ENCODE peak calls at places on chromosome 19, in five cellular contexts. K is H54; V is fibroblast of mammary gland; C is AG09319; G is effector memory CD4-positive, alpha-beta T cell. S is an unnamed sample.

GRCh38 chr19:19081642-19082151 is 17.9 kb downstream of the SLC25A42 start:
- DNase-seq in K (no peak), V (peak; percentile 59), C (no peak), G (no peak), S (no peak)

GRCh38 chr19:45547965-45548609 is 36.5 kb downstream of the OPA3 start:
- DNase-seq in K (peak; percentile 61), V (peak; percentile 58), C (no peak), G (no peak), S (no peak)

GRCh38 chr19:2154587-2155075 is 3.3 kb upstream of the AP3D1 start:
- DNase-seq in K (no peak), V (peak; percentile 57), C (no peak), G (no peak), S (no peak)

GRCh38 chr19:53538378-53539109 is 599 bp downstream of the ZNF331 start:
- DNase-seq in K (no peak), V (no peak), C (no peak), G (no peak), S (no peak)

GRCh38 chr19:38211206-38211605 is 12.8 kb downstream of the DPF1 start:
- DNase-seq in K (no peak), V (no peak), C (no peak), G (no peak), S (no peak)

GRCh38 chr19:38527466-38528136 is 90.2 kb downstream of the MAP4K1 start:
- DNase-seq in K (no peak), V (no peak), C (no peak), G (no peak), S (no peak)

GRCh38 chr19:1097810-1098176 is 2.6 kb upstream of the POLR2E start:
- DNase-seq in K (no peak), V (no peak), C (no peak), G (no peak), S (no peak)

GRCh38 chr19:3098515-3099346 is 4.6 kb downstream of the GNA11 start:
- DNase-seq in K (no peak), V (peak; percentile 30), C (no peak), G (no peak), S (no peak)

GRCh38 chr19:13150187-13150918 is at the start of the genes IER2 and STX10:
- DNase-seq in K (peak; percentile 78), V (peak; percentile 92), C (peak; percentile 91), G (peak; percentile 86), S (peak; percentile 94)

GRCh38 chr19:45947926-45948325 is 25.7 kb downstream of the NOVA2 start:
- DNase-seq in K (peak; percentile 69), V (peak; percentile 32), C (no peak), G (no peak), S (no peak)

GRCh38 chr19:14718522-14719113 is 28.8 kb downstream of the ZNF333 start:
- DNase-seq in K (no peak), V (peak; percentile 15), C (no peak), G (no peak), S (no peak)

GRCh38 chr19:40689339-40690049 is 957 bp downstream of the NUMBL start:
- DNase-seq in K (no peak), V (peak; percentile 25), C (no peak), G (no peak), S (peak; percentile 40)

GRCh38 chr19:35641515-35642151 is at the start of gene ETV2:
- DNase-seq in K (no peak), V (peak; percentile 54), C (no peak), G (no peak), S (peak; percentile 73)

GRCh38 chr19:21134934-21135366 is 6.9 kb upstream of the ZNF431 start:
- DNase-seq in K (no peak), V (no peak), C (no peak), G (no peak), S (no peak)

GRCh38 chr19:18636183-18636968 is 452 bp upstream of the KLHL26 start:
- DNase-seq in K (peak; percentile 91), V (peak; percentile 90), C (peak; percentile 88), G (peak; percentile 100), S (peak; percentile 97)

GRCh38 chr19:38617764-38618589 is at the start of gene MAP4K1:
- DNase-seq in K (no peak), V (no peak), C (no peak), G (peak; percentile 30), S (peak; percentile 78)

GRCh38 chr19:19652482-19653295 is 9.2 kb upstream of the GMIP start:
- DNase-seq in K (no peak), V (peak; percentile 44), C (no peak), G (no peak), S (no peak)

GRCh38 chr19:3119782-3120380 is 16.0 kb upstream of the GNA15 start:
- DNase-seq in K (no peak), V (no peak), C (no peak), G (no peak), S (no peak)

GRCh38 chr19:30174791-30175190 is 197.4 kb upstream of the ZNF536 start:
- DNase-seq in K (no peak), V (no peak), C (no peak), G (no peak), S (no peak)

GRCh38 chr19:4376245-4376990 is 23.9 kb downstream of the SH3GL1 start:
- DNase-seq in K (no peak), V (no peak), C (no peak), G (no peak), S (no peak)

GRCh38 chr19:35084078-35084762 is 31.4 kb upstream of the FXYD3 start:
- DNase-seq in K (no peak), V (no peak), C (no peak), G (no peak), S (no peak)

GRCh38 chr19:295687-296370 is 4.6 kb upstream of the PLPP2 start:
- DNase-seq in K (no peak), V (no peak), C (no peak), G (no peak), S (no peak)

GRCh38 chr19:6164906-6165531 is 29.6 kb downstream of the ACSBG2 start:
- DNase-seq in K (no peak), V (peak; percentile 6), C (no peak), G (no peak), S (no peak)

GRCh38 chr19:39498262-39499081 is at the start of gene DLL3:
- DNase-seq in K (no peak), V (peak; percentile 8), C (no peak), G (no peak), S (peak; percentile 13)

GRCh38 chr19:13996928-13997636 is 9.0 kb downstream of the RFX1 start:
- DNase-seq in K (no peak), V (no peak), C (no peak), G (no peak), S (no peak)

GRCh38 chr19:55439052-55439451 is 4.0 kb downstream of the SHISA7 start:
- DNase-seq in K (no peak), V (no peak), C (no peak), G (no peak), S (no peak)